ENCODE peak calls at places on chromosomes 12 and 14, in nine cellular contexts. M is HS-5; A is NCI-H446 treated with DMSO at 0.1 percent for 48 hours; P is stimulated activated CD4-positive, alpha-beta T cell treated with anti-CD3 and anti-CD28 coated beads, Interleukin-1b, Interleukin-23, amount 100 ng/mL, for 4 hours; T is foreskin fibroblast; E is cardiac septum; H is left cardiac atrium; N is T-cell; Y is CD4-positive, alpha-beta T cell. U is an unnamed sample.

GRCh38 chr12:93449277-93449676 is 7.5 kb upstream of the UBE2N start:
- DNase-seq in H (no peak), E (no peak), M (no peak), T (no peak), N (no peak), A (no peak), Y (no peak), P (no peak), U (no peak)

GRCh38 chr14:36818794-36819384 is 157.2 kb downstream of the PAX9 start:
- DNase-seq in Y (no peak), A (no peak), E (no peak), N (no peak), M (no peak), H (no peak), P (no peak), T (peak; percentile 6), U (no peak)

GRCh38 chr12:6368906-6369525 is 6.3 kb downstream of the SCNN1A start:
- DNase-seq in A (no peak), P (no peak), N (no peak), Y (no peak), E (no peak), M (no peak), T (no peak), H (no peak), U (no peak)

GRCh38 chr12:124923906-124924734 is 9.7 kb upstream of the UBC start:
- DNase-seq in M (peak; percentile 68), H (no peak), Y (no peak), N (no peak), E (no peak), T (peak; percentile 95), A (no peak), P (no peak), U (no peak)

GRCh38 chr12:56518570-56518969 is 3.0 kb upstream of the RBMS2 start:
- DNase-seq in H (no peak), E (no peak), A (no peak), N (no peak), P (no peak), M (peak; percentile 46), Y (no peak), T (peak; percentile 77), U (no peak)

GRCh38 chr14:36835145-36835544 is 173.5 kb downstream of the PAX9 start:
- DNase-seq in H (no peak), P (no peak), T (no peak), Y (no peak), M (no peak), E (no peak), A (no peak), N (no peak), U (no peak)

GRCh38 chr12:23230899-23231298 is 605.9 kb downstream of the ETNK1 start:
- DNase-seq in Y (no peak), E (no peak), H (peak; percentile 25), T (no peak), A (no peak), N (no peak), P (no peak), M (no peak), U (no peak)

GRCh38 chr12:20474443-20474842 is 106.1 kb downstream of the PDE3A start:
- DNase-seq in A (no peak), T (no peak), E (no peak), Y (no peak), N (no peak), H (no peak), P (no peak), M (no peak), U (no peak)

GRCh38 chr14:63956326-63956725 is 103.5 kb downstream of the SYNE2 start:
- DNase-seq in M (peak; percentile 11), H (no peak), A (no peak), E (no peak), Y (no peak), T (peak; percentile 19), P (no peak), N (no peak), U (no peak)

GRCh38 chr14:24032727-24033418 is 18.9 kb upstream of the CARMIL3 start:
- DNase-seq in Y (no peak), H (no peak), N (no peak), A (no peak), P (no peak), M (peak; percentile 30), E (no peak), T (peak; percentile 88), U (no peak)

GRCh38 chr14:104813286-104813685 is 12.4 kb downstream of the ZBTB42 start:
- DNase-seq in N (no peak), T (no peak), P (no peak), E (no peak), A (no peak), H (peak; percentile 4), M (no peak), Y (no peak), U (no peak)

GRCh38 chr12:102484017-102484731 is 3.8 kb upstream of the IGF1 start:
- DNase-seq in P (peak; percentile 28), M (peak; percentile 26), Y (peak; percentile 26), N (no peak), T (peak; percentile 75), H (peak; percentile 63), A (peak; percentile 8), E (no peak), U (peak; percentile 27)

GRCh38 chr12:31323466-31324115 is 2.4 kb downstream of the SINHCAF start:
- DNase-seq in E (peak; percentile 80), T (no peak), A (no peak), P (peak; percentile 20), N (peak; percentile 60), H (peak; percentile 42), Y (peak; percentile 45), M (no peak), U (peak; percentile 28)

GRCh38 chr14:87566986-87567385 is 426.0 kb downstream of the GALC start:
- DNase-seq in H (no peak), P (no peak), E (no peak), N (no peak), Y (no peak), A (peak; percentile 88), T (peak; percentile 43), M (no peak), U (no peak)

GRCh38 chr14:99725774-99726537 is 41.9 kb downstream of the CYP46A1 start:
- DNase-seq in A (no peak), Y (no peak), N (no peak), E (peak; percentile 64), H (no peak), M (no peak), P (no peak), T (no peak), U (no peak)

GRCh38 chr14:57686317-57686716 is 179.6 kb downstream of the SLC35F4 start:
- DNase-seq in T (no peak), Y (no peak), H (no peak), M (no peak), P (no peak), E (no peak), N (no peak), A (peak; percentile 6), U (no peak)

U was measured in H54.